ENCODE peak calls at places on chromosomes 11 and 22, in ten cellular contexts. G, S, F, R, H, J, P, V, D and U are unnamed samples.

GRCh38 chr11:100830295-100830694 is 143.2 kb downstream of the ARHGAP42 start:
- DNase-seq in V (no peak), F (no peak), P (no peak), G (no peak), J (peak), R (no peak), H (peak), D (no peak), S (no peak), U (peak)

GRCh38 chr22:41394012-41394356 is 12.2 kb downstream of the TEF start:
- DNase-seq in F (no peak), R (no peak), P (no peak), H (no peak), D (no peak), J (no peak), V (no peak), G (no peak), S (no peak), U (no peak)

GRCh38 chr11:121841487-121842167 is 274.4 kb downstream of the BLID start:
- DNase-seq in D (no peak), V (no peak), J (no peak), R (peak), H (peak), S (no peak), F (peak), G (no peak), P (no peak), U (no peak)

GRCh38 chr11:101127348-101127698 is 2.3 kb downstream of the PGR start:
- DNase-seq in P (no peak), R (no peak), F (no peak), S (no peak), D (no peak), V (no peak), H (peak), J (no peak), G (no peak), U (no peak)

GRCh38 chr11:5364214-5364613 is 12.9 kb downstream of the OR51B6 start:
- DNase-seq in J (no peak), F (no peak), P (no peak), D (no peak), V (no peak), S (no peak), G (no peak), H (peak), R (peak), U (no peak)

GRCh38 chr11:119107538-119108150 is 500 bp downstream of the C2CD2L start:
- DNase-seq in P (peak), R (no peak), V (no peak), G (no peak), D (no peak), H (no peak), J (no peak), S (no peak), F (no peak), U (no peak)

GRCh38 chr11:313787-314547 is at the start of gene IFITM1:
- DNase-seq in J (no peak), D (peak), R (no peak), F (peak), H (peak), G (peak), V (peak), P (no peak), S (no peak), U (peak)

GRCh38 chr22:43528601-43529360 is 117.0 kb downstream of the MPPED1 start:
- DNase-seq in R (no peak), G (no peak), S (no peak), F (no peak), P (no peak), D (no peak), H (no peak), V (peak), J (no peak), U (no peak)